ENCODE peak calls at places on chromosomes 1 and 21, in ten cellular contexts. N, T, M, G, S, I, Z, R, E and Y are unnamed samples.

GRCh38 chr1:153355445-153356071 is 2.1 kb upstream of the S100A9 start:
- DNase-seq in T (no peak), Z (peak; percentile 68), R (peak; percentile 76), E (no peak), N (peak; percentile 72), M (peak; percentile 9), G (no peak), S (no peak), I (peak; percentile 76), Y (no peak)

GRCh38 chr1:53332188-53332564 is 4.3 kb upstream of the LRP8 start:
- DNase-seq in E (no peak), R (no peak), M (no peak), T (peak; percentile 19), G (no peak), Z (no peak), S (no peak), I (peak; percentile 5), N (no peak), Y (no peak)

GRCh38 chr1:240385985-240386978 is 225.7 kb downstream of the GREM2 start:
- DNase-seq in G (no peak), S (no peak), M (peak; percentile 92), I (no peak), R (peak; percentile 8), N (no peak), Z (peak; percentile 78), E (no peak), T (no peak), Y (no peak)

GRCh38 chr1:156577512-156577911 is 2.0 kb upstream of the TTC24 start:
- DNase-seq in G (no peak), E (no peak), S (no peak), R (no peak), Z (no peak), M (no peak), T (peak; percentile 2), N (no peak), I (no peak), Y (no peak)

GRCh38 chr1:245874942-245875580 is 632.0 kb downstream of the SMYD3 start:
- DNase-seq in E (no peak), G (peak; percentile 27), Z (peak; percentile 12), I (peak; percentile 88), T (peak; percentile 94), M (peak; percentile 99), S (peak; percentile 16), R (peak; percentile 21), N (peak; percentile 96), Y (no peak)

GRCh38 chr1:54464477-54465146 is 58.4 kb upstream of the SSBP3 start:
- DNase-seq in I (no peak), S (no peak), G (no peak), T (peak; percentile 53), M (no peak), Z (no peak), E (no peak), N (no peak), R (no peak), Y (no peak)

GRCh38 chr1:5728956-5729355 is 263.3 kb downstream of the NPHP4 start:
- DNase-seq in M (no peak), S (no peak), I (no peak), E (no peak), R (no peak), N (no peak), T (peak; percentile 22), G (no peak), Z (no peak), Y (no peak)

GRCh38 chr1:51270751-51271150 is 34.7 kb downstream of the RNF11 start:
- DNase-seq in G (no peak), S (no peak), E (no peak), I (no peak), R (no peak), T (no peak), N (no peak), M (no peak), Z (no peak), Y (no peak)

GRCh38 chr1:94892604-94893280 is 34.2 kb downstream of the CNN3 start:
- DNase-seq in I (no peak), S (no peak), G (no peak), M (no peak), E (no peak), N (no peak), Z (no peak), T (no peak), R (no peak), Y (no peak)

GRCh38 chr1:42282867-42283583 is 52.0 kb downstream of the FOXJ3 start:
- DNase-seq in S (no peak), G (no peak), R (no peak), M (peak; percentile 39), N (no peak), I (no peak), Z (no peak), T (no peak), E (no peak), Y (no peak)

GRCh38 chr21:36966066-36966845 is at the start of gene HLCS:
- DNase-seq in N (peak; percentile 71), T (peak; percentile 85), G (peak; percentile 61), M (peak; percentile 63), S (peak; percentile 20), E (peak; percentile 89), Z (peak; percentile 77), R (peak; percentile 75), I (peak; percentile 78), Y (peak; percentile 39)

DNA sequence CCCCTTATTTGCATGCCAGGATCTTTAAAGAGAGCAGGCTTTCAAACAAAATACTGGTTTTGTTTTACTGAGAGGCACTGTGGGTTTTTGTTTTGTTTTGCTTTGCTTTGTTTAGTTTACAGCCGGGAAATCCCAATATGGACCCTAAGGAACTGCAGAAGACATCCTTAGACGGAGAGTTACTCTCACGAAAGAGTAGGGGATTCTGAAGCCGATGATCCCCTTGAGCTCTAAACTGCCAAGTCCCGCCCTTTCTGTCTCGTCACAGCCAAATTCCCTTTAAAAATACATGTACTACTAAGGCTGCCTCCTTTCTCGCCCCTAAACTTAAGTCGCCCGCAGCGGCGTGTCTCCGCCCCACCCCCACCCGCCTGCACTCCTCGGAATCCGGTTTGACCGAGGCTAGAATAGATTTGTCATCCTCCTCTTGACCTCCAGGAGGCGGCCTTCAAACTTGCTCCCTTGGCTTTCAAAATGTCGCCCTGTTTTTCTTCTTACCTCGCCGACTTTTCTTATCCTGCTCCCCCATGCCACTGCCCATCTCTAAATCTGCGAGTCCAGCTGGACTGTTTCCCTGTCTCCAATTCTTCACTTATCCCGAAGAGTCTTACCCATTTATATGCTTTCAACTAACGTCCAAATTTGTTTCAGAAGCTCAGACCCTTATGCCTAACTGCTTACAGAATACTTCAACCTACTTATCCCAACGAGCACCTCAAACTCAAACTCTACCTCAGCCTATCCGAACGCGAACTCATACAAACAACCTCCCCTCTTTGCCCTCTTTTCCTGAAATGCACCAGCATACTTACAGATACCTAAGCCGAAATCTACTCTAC is 11.0 kb upstream of the BOLA1 start:
- DNase-seq in R (peak; percentile 86), G (peak; percentile 58), Z (peak; percentile 71), S (peak; percentile 68), E (peak; percentile 96), M (peak; percentile 94), N (peak; percentile 79), I (peak; percentile 68), T (peak; percentile 94), Y (no peak)
- TF ChIP-seq CTCF in R (peak; percentile 75), G (peak; percentile 63), Z (peak; percentile 68), S (peak; percentile 74), E (peak; percentile 73), M (peak; percentile 69), N (peak; percentile 61), I (peak; percentile 41), T (peak; percentile 28), Y (peak; percentile 77)

GRCh38 chr1:167342846-167343245 is 122.2 kb downstream of the POU2F1 start:
- DNase-seq in T (no peak), G (no peak), I (no peak), N (no peak), S (no peak), M (no peak), E (no peak), Z (peak; percentile 8), R (no peak), Y (no peak)
- TF ChIP-seq CTCF in T (no peak), G (peak; percentile 58), I (peak; percentile 36), N (no peak), S (no peak), M (no peak), E (peak; percentile 31), Z (no peak), R (no peak), Y (peak; percentile 48)

DNA sequence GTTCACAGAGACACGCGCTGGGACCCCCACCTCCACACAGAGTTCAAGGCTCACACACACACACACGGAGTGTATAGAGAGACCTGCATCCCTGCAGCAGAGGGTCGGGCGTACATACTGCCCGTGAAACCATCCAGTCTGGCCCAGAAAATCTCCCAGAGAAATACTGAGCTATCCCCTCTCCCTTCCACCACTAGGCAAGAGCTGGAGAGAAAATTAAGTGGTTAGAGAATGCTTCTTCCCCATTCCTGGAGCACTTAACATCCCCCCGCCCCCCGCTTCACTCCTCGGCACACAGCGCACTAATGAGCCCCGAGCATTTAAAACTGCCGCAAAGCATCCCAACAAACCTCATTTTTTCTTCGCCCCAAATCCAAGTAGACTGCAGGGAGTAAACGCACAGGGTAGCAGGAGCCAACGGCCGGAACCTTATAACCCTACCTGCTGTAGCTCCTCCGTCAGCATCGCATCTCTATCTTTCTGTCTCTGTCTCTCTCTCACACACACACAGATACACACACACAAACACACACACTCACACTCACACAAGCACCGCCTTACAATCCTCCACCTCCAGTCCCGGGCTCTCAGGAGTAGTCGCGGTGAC is 422 bp downstream of the DUSP10 start:
- DNase-seq in T (peak; percentile 76), Z (peak; percentile 48), S (no peak), R (peak; percentile 36), E (no peak), N (peak; percentile 43), G (peak; percentile 53), I (peak; percentile 34), M (no peak), Y (no peak)
- TF ChIP-seq CTCF in T (no peak), Z (no peak), S (no peak), R (no peak), E (no peak), N (no peak), G (no peak), I (no peak), M (no peak), Y (no peak)

GRCh38 chr21:45877821-45878469 is 103.6 kb upstream of the COL6A1 start:
- DNase-seq in T (no peak), R (no peak), I (peak; percentile 4), G (no peak), Z (no peak), M (peak; percentile 30), N (peak; percentile 21), E (no peak), S (no peak), Y (no peak)

GRCh38 chr21:45883090-45883489 is 98.5 kb upstream of the COL6A1 start:
- DNase-seq in G (no peak), I (no peak), N (no peak), R (no peak), M (no peak), E (no peak), S (no peak), T (no peak), Z (no peak), Y (no peak)

GRCh38 chr21:45877160-45877438 is 104.5 kb upstream of the COL6A1 start:
- DNase-seq in T (no peak), N (peak; percentile 4), I (no peak), E (no peak), G (no peak), Z (no peak), R (no peak), M (no peak), S (no peak), Y (no peak)

GRCh38 chr21:45882641-45883040 is 98.9 kb upstream of the COL6A1 start:
- DNase-seq in S (no peak), R (no peak), I (peak; percentile 4), E (no peak), G (no peak), T (no peak), N (no peak), M (no peak), Z (no peak), Y (no peak)

GRCh38 chr21:45880097-45881068 is 101.2 kb upstream of the COL6A1 start:
- DNase-seq in M (peak; percentile 73), Z (peak; percentile 69), R (peak; percentile 62), E (peak; percentile 27), G (peak; percentile 71), S (peak; percentile 59), N (peak; percentile 70), I (peak; percentile 60), T (peak; percentile 76), Y (peak; percentile 82)
- TF ChIP-seq CTCF in M (peak; percentile 75), Z (peak; percentile 70), R (peak; percentile 42), E (peak; percentile 78), G (peak; percentile 44), S (peak; percentile 16), N (peak; percentile 67), I (peak; percentile 60), T (peak; percentile 41), Y (peak; percentile 74)